ENCODE peak calls at places on chromosomes 16 and 17, in eight cellular contexts. L, X, D, E, C, A, R and J are unnamed samples.

GRCh38 chr16:89890200-89890599 is 16.8 kb downstream of the TCF25 start:
- DNase-seq in L (no peak), X (no peak), D (no peak), E (no peak), C (no peak), A (no peak), R (no peak), J (no peak)

GRCh38 chr16:74667215-74667765 is 613 bp upstream of the RFWD3 start:
- DNase-seq in L (peak), X (peak), D (no peak), E (peak), C (peak), A (no peak), R (peak), J (no peak)

GRCh38 chr16:55021595-55022475 is 91.2 kb downstream of the IRX5 start:
- DNase-seq in L (peak), X (no peak), D (no peak), E (peak), C (no peak), A (no peak), R (peak), J (no peak)

GRCh38 chr17:75856062-75856681 is 1.0 kb upstream of the WBP2 start:
- DNase-seq in L (no peak), X (peak), D (no peak), E (peak), C (no peak), A (no peak), R (no peak), J (no peak)

GRCh38 chr16:72317378-72317777 is 145.4 kb upstream of the PMFBP1 start:
- DNase-seq in L (peak), X (no peak), D (no peak), E (no peak), C (no peak), A (no peak), R (no peak), J (peak)

GRCh38 chr16:27181020-27181419 is 22.3 kb upstream of the KDM8 start:
- DNase-seq in L (no peak), X (no peak), D (no peak), E (no peak), C (no peak), A (no peak), R (no peak), J (no peak)

GRCh38 chr17:56978441-56979090 is 635 bp downstream of the SCPEP1 start:
- DNase-seq in L (no peak), X (no peak), D (no peak), E (peak), C (no peak), A (no peak), R (no peak), J (no peak)

GRCh38 chr17:46866325-46866724 is 14.9 kb downstream of the WNT9B start:
- DNase-seq in L (no peak), X (no peak), D (no peak), E (no peak), C (no peak), A (no peak), R (no peak), J (no peak)

GRCh38 chr17:42659079-42659931 is at the start of gene TUBG2:
- DNase-seq in L (peak), X (peak), D (peak), E (peak), C (peak), A (no peak), R (peak), J (peak)

GRCh38 chr16:48384305-48384981 is 770 bp downstream of the SIAH1 start:
- DNase-seq in L (peak), X (peak), D (no peak), E (no peak), C (peak), A (no peak), R (peak), J (no peak)

GRCh38 chr17:35082073-35082657 is 18.7 kb upstream of the RFFL start:
- DNase-seq in L (peak), X (no peak), D (peak), E (peak), C (no peak), A (no peak), R (no peak), J (peak)